ENCODE peak calls at places on chromosomes 6 and 20, in six cellular contexts. Q, A, J, U, R and Z are unnamed samples.

GRCh38 chr6:3884007-3884745 is 35.0 kb downstream of the FAM50B start:
- DNase-seq in Q (no peak), A (peak), J (no peak), U (no peak), R (no peak), Z (no peak)

GRCh38 chr20:48632017-48632824 is 195.6 kb downstream of the PREX1 start:
- DNase-seq in Q (no peak), A (no peak), J (no peak), U (peak), R (no peak), Z (peak)

GRCh38 chr20:47677314-47678129 is 107.8 kb downstream of the SULF2 start:
- DNase-seq in Q (peak), A (peak), J (peak), U (peak), R (peak), Z (peak)

GRCh38 chr20:48457261-48458002 is 370.4 kb downstream of the PREX1 start:
- DNase-seq in Q (no peak), A (no peak), J (no peak), U (no peak), R (no peak), Z (no peak)

GRCh38 chr6:82040405-82041221 is 206.9 kb downstream of the IBTK start:
- DNase-seq in Q (no peak), A (peak), J (no peak), U (peak), R (peak), Z (no peak)

GRCh38 chr6:79665725-79666551 is 34.8 kb downstream of the SH3BGRL2 start:
- DNase-seq in Q (no peak), A (no peak), J (no peak), U (no peak), R (no peak), Z (no peak)

GRCh38 chr20:32966881-32967781 is 37.1 kb downstream of the SUN5 start:
- DNase-seq in Q (no peak), A (no peak), J (peak), U (no peak), R (no peak), Z (no peak)

GRCh38 chr6:167659016-167659415 is 167.7 kb upstream of the AFDN start:
- DNase-seq in Q (no peak), A (no peak), J (no peak), U (no peak), R (no peak), Z (peak)

GRCh38 chr20:63416631-63417030 is 55.5 kb upstream of the CHRNA4 start:
- DNase-seq in Q (no peak), A (no peak), J (no peak), U (no peak), R (no peak), Z (no peak)

GRCh38 chr6:39415482-39415881 is 93.0 kb upstream of the KCNK16 start:
- DNase-seq in Q (no peak), A (no peak), J (no peak), U (no peak), R (no peak), Z (no peak)
- TF ChIP-seq POLR2A in Q (no peak), A (no peak), J (no peak), U (no peak), R (no peak), Z (no peak)

GRCh38 chr20:46406200-46406985 is at the start of gene ELMO2:
- DNase-seq in Q (peak), A (peak), J (peak), U (peak), R (peak), Z (peak)
- TF ChIP-seq POLR2A in Q (peak), A (peak), J (no peak), U (peak), R (peak), Z (peak)

GRCh38 chr6:10404799-10405524 is 9.9 kb downstream of the TFAP2A start:
- DNase-seq in Q (no peak), A (no peak), J (no peak), U (no peak), R (no peak), Z (no peak)

GRCh38 chr6:10403385-10404106 is 11.3 kb downstream of the TFAP2A start:
- DNase-seq in Q (peak), A (peak), J (no peak), U (no peak), R (no peak), Z (no peak)

GRCh38 chr6:10406556-10406955 is 8.3 kb downstream of the TFAP2A start:
- DNase-seq in Q (no peak), A (no peak), J (no peak), U (no peak), R (no peak), Z (no peak)

GRCh38 chr6:10402648-10403311 is 12.1 kb downstream of the TFAP2A start:
- DNase-seq in Q (no peak), A (no peak), J (no peak), U (no peak), R (no peak), Z (no peak)

GRCh38 chr6:10404107-10404798 is 10.6 kb downstream of the TFAP2A start:
- DNase-seq in Q (peak), A (peak), J (peak), U (peak), R (peak), Z (peak)
- TF ChIP-seq POLR2A in Q (peak), A (peak), J (no peak), U (peak), R (no peak), Z (no peak)

GRCh38 chr6:56691201-56691595 is 48.5 kb upstream of the DST start:
- DNase-seq in Q (no peak), A (no peak), J (no peak), U (no peak), R (no peak), Z (no peak)
- TF ChIP-seq POLR2A in Q (no peak), A (no peak), J (no peak), U (no peak), R (no peak), Z (no peak)

GRCh38 chr6:85404497-85405174 is 45.2 kb upstream of the NT5E start:
- DNase-seq in Q (no peak), A (peak), J (peak), U (peak), R (no peak), Z (no peak)
- TF ChIP-seq POLR2A in Q (no peak), A (no peak), J (no peak), U (no peak), R (no peak), Z (no peak)